ENCODE peak calls at places on chromosome 21, in five cellular contexts. Z is HEK293T, S is H1, E is HepG2, J is GM12878. X is an unnamed sample.

GRCh38 chr21:25970254-25970930 is 200.2 kb downstream of the APP start:
- DNase-seq in Z (no peak), S (no peak), E (no peak), J (no peak), X (no peak)

GRCh38 chr21:43701936-43702784 is 16.8 kb upstream of the PDXK start:
- DNase-seq in Z (no peak), S (no peak), E (no peak), J (no peak), X (no peak)

GRCh38 chr21:28142692-28143091 is 850.0 kb downstream of the LTN1 start:
- DNase-seq in Z (no peak), S (no peak), E (no peak), J (no peak), X (no peak)

GRCh38 chr21:26280715-26281310 is 110.2 kb upstream of the APP start:
- DNase-seq in Z (peak), S (no peak), E (no peak), J (no peak), X (no peak)

GRCh38 chr21:29248124-29248523 is 50.6 kb upstream of the BACH1 start:
- DNase-seq in Z (no peak), S (no peak), E (no peak), J (no peak), X (no peak)

GRCh38 chr21:37032877-37033471 is 26.5 kb downstream of the RIPPLY3 start:
- DNase-seq in Z (no peak), S (no peak), E (no peak), J (no peak), X (no peak)

GRCh38 chr21:26814374-26814773 is 30.8 kb downstream of the ADAMTS1 start:
- DNase-seq in Z (no peak), S (no peak), E (no peak), J (no peak), X (no peak)

GRCh38 chr21:28885853-28886177 is 106.9 kb downstream of the LTN1 start:
- DNase-seq in Z (no peak), S (no peak), E (no peak), J (no peak), X (no peak)

GRCh38 chr21:29418813-29419212 is 120.1 kb downstream of the BACH1 start:
- DNase-seq in Z (no peak), S (no peak), E (no peak), J (peak), X (no peak)

GRCh38 chr21:36097427-36098230 is 27.8 kb downstream of the CBR1 start:
- DNase-seq in Z (peak), S (no peak), E (no peak), J (peak), X (peak)

GRCh38 chr21:20026517-20026916 is 971.7 kb upstream of the NCAM2 start:
- DNase-seq in Z (no peak), S (no peak), E (no peak), J (no peak), X (no peak)

GRCh38 chr21:17925000-17925610 is 105.9 kb upstream of the C21orf91 start:
- DNase-seq in Z (peak), S (peak), E (peak), J (peak), X (peak)
- TF ChIP-seq SUZ12 in Z (no peak), S (no peak), E (no peak), J (no peak), X (no peak)

GRCh38 chr21:32184485-32184884 is 94.4 kb downstream of the MIS18A start:
- DNase-seq in Z (no peak), S (no peak), E (no peak), J (no peak), X (no peak)
- TF ChIP-seq SUZ12 in Z (no peak), S (no peak), E (no peak), J (no peak), X (no peak)

GRCh38 chr21:39159342-39160063 is 23.7 kb downstream of the PSMG1 start:
- DNase-seq in Z (no peak), S (no peak), E (no peak), J (no peak), X (no peak)

GRCh38 chr21:39153842-39154241 is 29.4 kb downstream of the PSMG1 start:
- DNase-seq in Z (no peak), S (no peak), E (no peak), J (no peak), X (no peak)

GRCh38 chr21:39153373-39153772 is 29.9 kb downstream of the PSMG1 start:
- DNase-seq in Z (peak), S (no peak), E (no peak), J (no peak), X (no peak)

GRCh38 chr21:39155578-39155977 is 27.7 kb downstream of the PSMG1 start:
- DNase-seq in Z (no peak), S (no peak), E (no peak), J (no peak), X (no peak)

DNA sequence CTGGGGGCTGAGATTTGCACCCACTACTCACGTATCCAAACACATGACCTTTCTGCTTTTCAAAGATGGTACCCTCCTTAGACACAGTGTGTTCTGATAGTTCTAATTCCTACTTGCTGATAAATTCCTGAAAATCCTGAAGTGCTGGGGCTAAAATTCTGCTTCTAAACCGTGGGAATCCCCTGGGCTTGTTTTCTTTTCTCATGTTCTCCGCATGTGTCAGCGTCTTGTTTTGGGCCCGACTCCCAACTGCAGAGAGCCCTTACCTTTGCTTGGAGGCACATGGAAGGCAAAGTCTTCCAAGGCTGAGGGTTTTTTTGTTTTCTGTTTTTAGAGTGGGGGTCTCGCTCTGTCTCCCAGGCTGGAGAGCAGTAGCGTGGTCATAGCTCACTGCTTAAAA is 27.2 kb downstream of the PSMG1 start:
- DNase-seq in Z (no peak), S (no peak), E (no peak), J (no peak), X (no peak)
- TF ChIP-seq SUZ12 in Z (no peak), S (no peak), E (no peak), J (no peak), X (no peak)

DNA sequence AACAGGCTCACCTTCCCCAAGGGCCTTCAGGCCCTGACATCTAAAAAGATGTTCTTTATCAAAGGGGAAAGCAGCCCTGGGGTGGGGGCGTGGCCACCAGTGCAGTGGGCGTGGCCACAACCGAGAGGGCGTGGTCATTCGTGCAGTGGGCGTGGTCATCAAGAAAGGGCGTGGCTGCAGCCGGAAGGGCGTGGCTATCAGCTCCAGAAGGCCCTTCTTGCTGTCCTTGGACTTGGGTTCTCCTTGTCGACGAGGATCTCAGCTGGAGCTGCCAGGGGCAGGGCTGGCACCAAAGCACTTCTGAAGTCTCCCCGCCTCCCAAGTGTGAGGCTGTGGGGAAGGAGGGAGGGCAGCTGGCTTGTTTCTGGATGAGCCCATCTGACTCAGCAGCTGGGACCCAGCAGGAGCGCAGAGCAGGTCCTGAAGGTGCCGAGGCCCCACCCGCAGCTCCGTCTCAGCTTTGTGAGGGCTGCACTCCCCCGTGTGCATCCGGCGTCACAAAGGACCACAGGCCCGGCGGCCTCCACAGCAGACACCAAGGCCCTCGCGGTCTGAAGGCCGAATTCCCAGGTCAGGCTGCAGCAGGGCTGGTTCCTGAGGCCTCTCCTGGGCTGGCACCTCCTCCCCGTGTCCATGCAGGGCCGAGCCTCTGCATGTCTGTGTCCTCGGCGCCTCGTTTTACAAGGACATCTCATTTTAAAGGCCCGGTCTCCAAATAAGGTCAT is 12.8 kb downstream of the PDE9A start:
- DNase-seq in Z (peak), S (peak), E (no peak), J (no peak), X (no peak)
- TF ChIP-seq SUZ12 in Z (no peak), S (no peak), E (no peak), J (no peak), X (no peak)

GRCh38 chr21:45544449-45545235 is 2.4 kb upstream of the SLC19A1 start:
- DNase-seq in Z (no peak), S (peak), E (no peak), J (no peak), X (no peak)
- TF ChIP-seq SUZ12 in Z (no peak), S (no peak), E (no peak), J (no peak), X (no peak)

GRCh38 chr21:31571879-31572278 is 87.6 kb upstream of the SOD1 start:
- DNase-seq in Z (no peak), S (no peak), E (no peak), J (no peak), X (no peak)

GRCh38 chr21:31580866-31581276 is 78.6 kb upstream of the SOD1 start:
- DNase-seq in Z (peak), S (peak), E (peak), J (peak), X (peak)

GRCh38 chr21:31577280-31577679 is 82.2 kb upstream of the SOD1 start:
- DNase-seq in Z (no peak), S (no peak), E (no peak), J (no peak), X (no peak)

GRCh38 chr21:31573217-31573616 is 86.3 kb upstream of the SOD1 start:
- DNase-seq in Z (no peak), S (no peak), E (no peak), J (no peak), X (no peak)

GRCh38 chr21:31576428-31576827 is 83.1 kb upstream of the SOD1 start:
- DNase-seq in Z (no peak), S (no peak), E (no peak), J (no peak), X (no peak)
- TF ChIP-seq SUZ12 in Z (no peak), S (no peak), E (no peak), J (no peak), X (no peak)

DNA sequence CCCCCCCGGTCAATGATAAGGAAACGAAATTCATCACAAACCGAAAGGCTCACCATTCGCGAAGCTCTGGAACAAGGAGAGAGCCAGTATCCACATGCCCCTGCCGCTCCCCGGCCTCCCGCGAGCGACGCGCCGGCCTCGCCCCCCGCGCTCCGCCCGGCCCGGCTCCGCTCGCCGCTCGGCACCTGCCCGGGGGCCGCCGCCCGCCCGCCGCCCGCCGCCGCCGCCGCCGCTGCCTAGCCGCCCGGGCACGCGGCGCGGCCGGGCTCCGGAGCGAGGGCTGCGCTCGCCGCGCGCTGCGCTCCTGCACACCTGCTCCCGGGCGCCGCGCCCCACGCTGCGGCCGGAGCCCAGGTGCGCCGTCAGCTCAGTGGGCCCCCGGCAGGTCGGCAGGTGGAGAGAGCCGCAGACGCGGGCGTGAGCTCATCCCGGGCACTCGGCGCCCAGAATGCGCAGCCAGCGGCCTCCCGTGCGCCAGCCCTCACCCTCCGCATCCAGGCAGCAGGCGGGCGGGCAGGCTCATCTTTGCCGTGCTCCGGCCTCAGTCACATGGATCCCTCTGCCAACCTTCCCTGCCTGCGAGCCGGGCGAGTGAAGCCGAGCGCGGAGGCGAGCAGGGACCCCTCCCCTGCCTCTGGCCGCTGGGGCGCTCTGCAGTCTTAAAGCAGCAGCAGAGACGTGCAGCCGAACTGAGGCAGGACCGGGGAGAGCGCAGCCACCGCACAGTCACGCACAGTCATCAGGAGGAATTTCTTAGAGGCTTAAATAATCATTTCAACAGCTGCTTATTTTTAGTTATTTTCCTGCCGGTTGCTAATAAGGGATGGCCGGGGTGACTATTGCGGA is at the start of gene DSCAM:
- DNase-seq in Z (no peak), S (peak), E (no peak), J (no peak), X (peak)
- TF ChIP-seq SUZ12 in Z (no peak), S (no peak), E (no peak), J (no peak), X (peak)

GRCh38 chr21:32336711-32337110 is 38.1 kb downstream of the MRAP start:
- DNase-seq in Z (no peak), S (no peak), E (no peak), J (no peak), X (no peak)
- TF ChIP-seq SUZ12 in Z (no peak), S (no peak), E (no peak), J (no peak), X (no peak)

DNA sequence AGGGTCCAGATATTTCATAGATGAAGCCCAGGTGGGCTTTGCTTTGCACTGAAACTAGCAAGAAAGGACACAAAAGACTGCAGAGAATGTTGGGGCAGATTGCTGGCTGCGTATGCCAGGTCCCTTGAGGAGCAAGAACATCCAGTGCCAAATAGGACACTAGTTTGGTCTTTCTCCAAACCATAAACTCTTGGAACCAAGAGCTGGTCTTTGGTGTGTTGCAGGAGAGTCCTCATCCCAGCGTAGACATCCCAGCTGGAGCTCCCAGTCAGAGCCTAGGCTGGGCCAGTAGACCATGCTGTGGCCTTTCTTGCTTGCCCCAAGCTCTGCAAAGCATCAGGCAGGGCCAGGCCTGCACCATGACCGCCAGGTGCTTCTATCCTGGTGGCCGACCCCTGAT is 87.5 kb downstream of the ATP5PO start:
- DNase-seq in Z (no peak), S (no peak), E (no peak), J (no peak), X (no peak)
- TF ChIP-seq SUZ12 in Z (no peak), S (no peak), E (no peak), J (no peak), X (no peak)

DNA sequence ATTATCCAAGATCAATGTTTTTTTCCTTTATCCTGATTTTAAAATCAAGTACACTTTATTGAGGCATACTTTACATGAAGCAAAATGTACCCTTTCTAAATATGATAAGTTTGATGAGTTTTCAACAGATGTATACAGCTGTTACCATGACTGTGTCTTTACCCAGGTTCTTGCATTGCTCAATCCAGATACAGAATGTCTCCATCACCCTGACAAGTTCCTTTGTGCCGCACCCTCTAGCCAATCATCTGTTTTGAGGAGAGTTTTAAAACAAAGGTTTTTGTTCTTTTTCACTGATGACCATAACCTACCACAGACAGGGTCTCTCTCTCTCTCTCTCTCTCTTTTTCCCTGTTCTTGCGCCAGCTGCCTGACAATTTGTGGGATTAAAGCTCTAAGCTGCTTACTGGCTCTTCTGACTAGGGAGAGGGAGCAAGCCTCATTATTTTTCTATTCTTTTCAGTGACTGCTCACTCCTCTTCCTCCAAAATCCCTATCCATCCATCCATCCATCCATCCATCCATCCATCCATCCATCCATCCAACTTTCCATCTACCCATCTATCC is 1.2 kb upstream of the KCNE1 start:
- DNase-seq in Z (no peak), S (no peak), E (no peak), J (no peak), X (no peak)
- TF ChIP-seq SUZ12 in Z (no peak), S (no peak), E (no peak), J (no peak), X (no peak)